ENCODE peak calls at places on chromosomes 16 and 17, in ten cellular contexts. K is stimulated activated naive B cell treated with anti-CD40 and anti-IgM and Interleukin-4, amounts not matched to agents 10 μg/mL and 1 μg/mL and 100 μg/mL, for 72 hours; E is T-helper 1 cell; B is A549; J is astrocyte; O is transverse colon; W is NCI-H774; S is OCI-LY7; M is HL-60; A is amygdala. T is an unnamed sample.

GRCh38 chr16:85286970-85287814 is 174.9 kb upstream of the CIBAR2 start:
- DNase-seq in K (no peak), E (no peak), B (no peak), J (peak; percentile 39), O (no peak), W (no peak), S (no peak), M (no peak), A (peak; percentile 77), T (peak; percentile 63)

GRCh38 chr16:17470002-17470870 is 524 bp downstream of the XYLT1 start:
- DNase-seq in K (no peak), E (no peak), B (no peak), J (no peak), O (peak; percentile 27), W (no peak), S (peak; percentile 55), M (no peak), A (no peak), T (no peak)

GRCh38 chr16:85182774-85183173 is 70.5 kb upstream of the CIBAR2 start:
- DNase-seq in K (no peak), E (no peak), B (no peak), J (no peak), O (no peak), W (no peak), S (no peak), M (no peak), A (no peak), T (no peak)

GRCh38 chr16:8751481-8752311 is 45.7 kb downstream of the TMEM186 start:
- DNase-seq in K (no peak), E (no peak), B (peak; percentile 39), J (peak; percentile 85), O (no peak), W (no peak), S (no peak), M (no peak), A (no peak), T (no peak)

GRCh38 chr17:43599835-43600234 is 53.7 kb upstream of the ETV4 start:
- DNase-seq in K (no peak), E (no peak), B (peak; percentile 52), J (peak; percentile 72), O (no peak), W (no peak), S (no peak), M (peak; percentile 60), A (no peak), T (no peak)

GRCh38 chr16:66668777-66669444 is 27.6 kb downstream of the CMTM4 start:
- DNase-seq in K (no peak), E (no peak), B (no peak), J (peak; percentile 46), O (no peak), W (no peak), S (no peak), M (no peak), A (no peak), T (no peak)

GRCh38 chr17:48442819-48443218 is 12.8 kb upstream of the SKAP1 start:
- DNase-seq in K (no peak), E (no peak), B (no peak), J (no peak), O (no peak), W (no peak), S (no peak), M (peak; percentile 79), A (no peak), T (no peak)

GRCh38 chr17:74059471-74059870 is 144.0 kb upstream of the RPL38 start:
- DNase-seq in K (no peak), E (no peak), B (no peak), J (no peak), O (no peak), W (peak; percentile 83), S (no peak), M (no peak), A (peak; percentile 31), T (peak; percentile 43)

GRCh38 chr17:75927286-75927922 is 13.4 kb downstream of the FBF1 start:
- DNase-seq in K (no peak), E (no peak), B (peak; percentile 62), J (no peak), O (peak; percentile 27), W (no peak), S (peak; percentile 74), M (no peak), A (no peak), T (no peak)

GRCh38 chr16:81517630-81518438 is 73.2 kb downstream of the CMIP start:
- DNase-seq in K (no peak), E (no peak), B (no peak), J (peak; percentile 78), O (no peak), W (no peak), S (no peak), M (no peak), A (no peak), T (no peak)

GRCh38 chr16:3638916-3639644 is 15.4 kb upstream of the DNASE1 start:
- DNase-seq in K (no peak), E (no peak), B (no peak), J (no peak), O (no peak), W (no peak), S (no peak), M (no peak), A (no peak), T (no peak)

GRCh38 chr16:87570938-87571867 is 31.1 kb upstream of the JPH3 start:
- DNase-seq in K (no peak), E (no peak), B (peak; percentile 76), J (peak; percentile 84), O (peak; percentile 66), W (no peak), S (peak; percentile 19), M (no peak), A (no peak), T (no peak)

GRCh38 chr17:7042507-7043194 is 1.2 kb downstream of the SLC16A11 start:
- DNase-seq in K (no peak), E (no peak), B (no peak), J (no peak), O (no peak), W (no peak), S (no peak), M (no peak), A (peak; percentile 10), T (no peak)

GRCh38 chr16:66480265-66481080 is 53.4 kb downstream of the BEAN1 start:
- DNase-seq in K (no peak), E (no peak), B (no peak), J (no peak), O (no peak), W (no peak), S (no peak), M (no peak), A (no peak), T (no peak)

GRCh38 chr16:15538484-15538883 is 104.1 kb downstream of the BMERB1 start:
- DNase-seq in K (no peak), E (no peak), B (no peak), J (no peak), O (no peak), W (no peak), S (no peak), M (no peak), A (no peak), T (no peak)

GRCh38 chr17:61981323-61981722 is 53.5 kb upstream of the INTS2 start:
- DNase-seq in K (no peak), E (no peak), B (no peak), J (peak; percentile 23), O (no peak), W (no peak), S (no peak), M (no peak), A (no peak), T (no peak)

GRCh38 chr16:86584071-86584685 is 5.8 kb downstream of the FOXL1 start:
- DNase-seq in K (no peak), E (no peak), B (peak; percentile 50), J (no peak), O (no peak), W (no peak), S (no peak), M (no peak), A (no peak), T (no peak)

T was measured in nucleus accumbens.